ENCODE peak calls at places on chromosomes 1 and 21, in nine cellular contexts. X is K562, L is HCT116, S is Panc1, Z is SK-N-SH, T is A549, H is HL-60, R is HepG2, M is GM12878. F is an unnamed sample.

GRCh38 chr1:42380617-42381423 is at the start of gene RIMKLA:
- DNase-seq in S (no peak), X (peak), Z (peak), H (peak), T (peak), R (peak), L (no peak), M (no peak), F (peak)

GRCh38 chr1:14435368-14436023 is 163.0 kb upstream of the KAZN start:
- DNase-seq in Z (peak), L (no peak), X (peak), S (no peak), M (no peak), R (no peak), H (no peak), T (peak), F (peak)

GRCh38 chr1:214441119-214441518 is 110.3 kb downstream of the PTPN14 start:
- DNase-seq in S (no peak), Z (no peak), M (no peak), R (no peak), T (no peak), H (peak), L (no peak), X (no peak), F (no peak)

GRCh38 chr1:173862769-173863223 is 5.0 kb downstream of the GAS5 start:
- DNase-seq in H (peak), R (no peak), T (no peak), Z (no peak), S (no peak), L (no peak), M (no peak), X (peak), F (peak)

GRCh38 chr1:7501259-7501560 is 269.9 kb upstream of the VAMP3 start:
- DNase-seq in X (no peak), L (no peak), H (no peak), R (no peak), Z (peak), S (no peak), M (no peak), T (no peak), F (peak)

GRCh38 chr1:60108223-60108622 is 34.7 kb upstream of the C1orf87 start:
- DNase-seq in X (no peak), T (no peak), H (no peak), M (no peak), Z (no peak), S (no peak), L (no peak), R (no peak), F (no peak)

GRCh38 chr21:40466893-40467483 is 380.0 kb downstream of the DSCAM start:
- DNase-seq in L (no peak), Z (peak), X (no peak), R (no peak), T (no peak), M (no peak), H (no peak), S (peak), F (peak)

GRCh38 chr1:30047576-30047975 is 675.8 kb downstream of the MATN1 start:
- DNase-seq in M (no peak), X (no peak), H (no peak), L (no peak), S (no peak), R (no peak), Z (no peak), T (no peak), F (no peak)

GRCh38 chr1:12521096-12521495 is 96.9 kb downstream of the DHRS3 start:
- DNase-seq in X (no peak), S (no peak), H (no peak), L (no peak), R (no peak), T (no peak), M (no peak), Z (peak), F (no peak)

GRCh38 chr1:31639543-31639942 is 5.1 kb downstream of the PEF1 start:
- DNase-seq in S (no peak), M (no peak), R (no peak), X (no peak), T (no peak), L (no peak), H (peak), Z (no peak), F (no peak)

GRCh38 chr1:204506969-204507316 is 9.3 kb upstream of the MDM4 start:
- DNase-seq in X (peak), M (peak), L (peak), T (peak), R (peak), H (peak), S (peak), Z (peak), F (peak)

GRCh38 chr1:200053639-200054038 is 26.1 kb downstream of the NR5A2 start:
- DNase-seq in S (no peak), Z (no peak), H (no peak), R (no peak), T (no peak), L (no peak), M (no peak), X (no peak), F (no peak)

GRCh38 chr1:244444854-244445253 is 6.9 kb downstream of the ADSS2 start:
- DNase-seq in X (no peak), H (no peak), R (no peak), M (no peak), L (no peak), Z (no peak), T (no peak), S (no peak), F (peak)

GRCh38 chr1:9942399-9942938 is 722 bp downstream of the LZIC start:
- DNase-seq in S (peak), X (peak), H (peak), M (peak), T (peak), L (no peak), R (peak), Z (peak), F (peak)

GRCh38 chr21:39099859-39100258 is 83.4 kb downstream of the PSMG1 start:
- DNase-seq in H (no peak), X (no peak), R (no peak), M (no peak), Z (no peak), S (no peak), L (no peak), T (no peak), F (no peak)

GRCh38 chr1:22673486-22674409 is 20.7 kb downstream of the C1QB start:
- DNase-seq in X (peak), S (peak), L (peak), H (peak), M (no peak), R (peak), T (peak), Z (peak), F (peak)

GRCh38 chr1:168618351-168618750 is 41.9 kb downstream of the XCL1 start:
- DNase-seq in L (no peak), H (no peak), M (no peak), S (no peak), Z (no peak), X (no peak), T (no peak), R (no peak), F (no peak)

GRCh38 chr1:7348073-7348472 is 423.0 kb upstream of the VAMP3 start:
- DNase-seq in Z (no peak), T (no peak), M (no peak), H (no peak), R (no peak), X (no peak), S (no peak), L (no peak), F (no peak)

GRCh38 chr1:221045842-221046831 is 166.9 kb downstream of the HLX start:
- DNase-seq in M (peak), H (peak), Z (no peak), T (no peak), R (no peak), X (no peak), S (peak), L (no peak), F (no peak)

GRCh38 chr1:4127595-4128140 is 227.6 kb upstream of the C1orf174 start:
- DNase-seq in L (no peak), R (no peak), X (no peak), S (no peak), M (no peak), T (no peak), H (no peak), Z (no peak), F (no peak)

DNA sequence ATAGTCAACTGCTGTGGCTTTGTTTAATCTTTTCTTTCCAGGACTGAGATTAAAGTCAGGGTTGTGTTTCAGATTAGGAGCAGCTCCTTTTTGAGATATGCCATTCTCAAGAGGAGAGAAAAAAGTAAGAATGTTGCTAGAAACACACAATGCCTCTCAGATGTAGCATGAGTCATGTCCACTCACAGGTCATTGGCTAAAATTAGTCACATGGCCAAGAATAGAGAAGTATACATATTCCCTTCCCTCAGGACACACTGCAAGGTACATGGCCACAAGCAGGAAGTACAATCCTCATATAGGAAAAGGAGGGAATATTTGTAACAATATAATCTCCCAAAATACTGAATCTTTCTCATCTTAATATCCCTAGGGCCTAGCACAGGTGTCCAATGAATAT is 141.9 kb upstream of the PTBP2 start:
- DNase-seq in S (no peak), T (no peak), R (no peak), M (no peak), Z (no peak), L (no peak), X (peak), H (no peak), F (no peak)
- TF ChIP-seq REST in S (no peak), T (no peak), R (no peak), M (no peak), Z (no peak), L (no peak), X (no peak), H (no peak), F (no peak)

GRCh38 chr1:224884428-224884827 is 45.0 kb upstream of the DNAH14 start:
- DNase-seq in X (no peak), H (no peak), Z (no peak), M (no peak), T (no peak), L (no peak), R (no peak), S (no peak), F (peak)

GRCh38 chr1:224882264-224882663 is 47.2 kb upstream of the DNAH14 start:
- DNase-seq in X (no peak), H (no peak), S (no peak), T (no peak), M (no peak), L (no peak), Z (no peak), R (no peak), F (no peak)

GRCh38 chr1:224880593-224881307 is 48.7 kb upstream of the DNAH14 start:
- DNase-seq in L (no peak), M (no peak), T (peak), Z (no peak), S (no peak), X (no peak), H (no peak), R (peak), F (peak)

GRCh38 chr1:224879404-224879803 is 50.1 kb upstream of the DNAH14 start:
- DNase-seq in S (no peak), M (no peak), R (no peak), X (no peak), L (no peak), Z (no peak), H (no peak), T (no peak), F (no peak)

GRCh38 chr1:224881762-224882211 is 47.7 kb upstream of the DNAH14 start:
- DNase-seq in Z (no peak), T (no peak), S (no peak), X (no peak), L (no peak), R (no peak), M (peak), H (no peak), F (no peak)
- TF ChIP-seq REST in Z (no peak), T (no peak), S (no peak), X (no peak), L (no peak), R (no peak), M (no peak), H (no peak), F (no peak)

GRCh38 chr1:117655220-117655577 is 49.4 kb downstream of the TENT5C start:
- DNase-seq in L (no peak), R (no peak), X (no peak), T (peak), H (no peak), M (no peak), S (peak), Z (peak), F (no peak)

GRCh38 chr1:117656202-117656641 is 50.4 kb downstream of the TENT5C start:
- DNase-seq in R (no peak), Z (no peak), S (no peak), X (no peak), M (peak), H (peak), L (no peak), T (no peak), F (no peak)

GRCh38 chr1:117653195-117653594 is 47.3 kb downstream of the TENT5C start:
- DNase-seq in M (no peak), Z (no peak), R (no peak), L (no peak), H (no peak), X (no peak), S (no peak), T (no peak), F (no peak)

GRCh38 chr1:117653732-117654484 is 48.1 kb downstream of the TENT5C start:
- DNase-seq in X (no peak), S (no peak), T (no peak), M (no peak), R (no peak), H (no peak), L (no peak), Z (no peak), F (no peak)

DNA sequence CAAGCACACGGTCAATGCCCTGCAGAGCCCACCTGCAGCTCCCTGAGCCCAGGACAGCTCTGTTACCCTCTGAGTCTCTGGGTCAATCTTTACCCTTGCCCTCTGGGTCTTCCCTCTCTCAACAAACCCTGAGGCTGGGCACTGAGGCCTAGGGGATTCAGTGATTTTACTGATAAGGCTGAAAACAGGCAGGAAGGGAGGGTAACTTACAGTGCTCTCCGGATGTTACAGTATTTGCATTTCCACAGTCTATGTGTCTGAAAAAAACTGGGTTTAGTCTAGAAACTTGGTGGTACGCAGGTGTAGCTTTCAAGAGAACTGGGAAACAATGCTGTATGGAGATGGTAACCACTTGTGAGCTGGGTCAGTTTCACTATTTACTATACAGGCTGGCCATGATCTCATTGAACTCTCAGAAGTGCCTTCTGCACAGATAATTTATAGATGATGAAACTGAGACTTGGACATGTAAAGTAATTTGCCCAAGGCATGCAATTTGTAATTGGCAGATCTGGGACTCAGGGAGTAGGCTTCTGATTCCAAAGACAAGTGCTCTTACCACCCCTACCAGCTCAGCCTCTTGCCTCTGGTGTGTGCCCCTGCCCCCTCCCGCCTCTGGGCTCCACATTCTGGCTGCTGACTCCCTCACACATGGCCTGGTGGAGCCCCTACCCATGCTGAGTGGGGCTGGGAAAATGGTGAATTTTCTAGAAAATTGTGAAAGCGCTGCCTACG is 48.8 kb downstream of the TENT5C start:
- DNase-seq in L (no peak), Z (no peak), H (no peak), S (no peak), T (no peak), M (peak), X (no peak), R (peak), F (no peak)
- TF ChIP-seq REST in L (no peak), Z (no peak), H (no peak), S (no peak), T (no peak), M (no peak), X (peak), R (no peak), F (no peak)

DNA sequence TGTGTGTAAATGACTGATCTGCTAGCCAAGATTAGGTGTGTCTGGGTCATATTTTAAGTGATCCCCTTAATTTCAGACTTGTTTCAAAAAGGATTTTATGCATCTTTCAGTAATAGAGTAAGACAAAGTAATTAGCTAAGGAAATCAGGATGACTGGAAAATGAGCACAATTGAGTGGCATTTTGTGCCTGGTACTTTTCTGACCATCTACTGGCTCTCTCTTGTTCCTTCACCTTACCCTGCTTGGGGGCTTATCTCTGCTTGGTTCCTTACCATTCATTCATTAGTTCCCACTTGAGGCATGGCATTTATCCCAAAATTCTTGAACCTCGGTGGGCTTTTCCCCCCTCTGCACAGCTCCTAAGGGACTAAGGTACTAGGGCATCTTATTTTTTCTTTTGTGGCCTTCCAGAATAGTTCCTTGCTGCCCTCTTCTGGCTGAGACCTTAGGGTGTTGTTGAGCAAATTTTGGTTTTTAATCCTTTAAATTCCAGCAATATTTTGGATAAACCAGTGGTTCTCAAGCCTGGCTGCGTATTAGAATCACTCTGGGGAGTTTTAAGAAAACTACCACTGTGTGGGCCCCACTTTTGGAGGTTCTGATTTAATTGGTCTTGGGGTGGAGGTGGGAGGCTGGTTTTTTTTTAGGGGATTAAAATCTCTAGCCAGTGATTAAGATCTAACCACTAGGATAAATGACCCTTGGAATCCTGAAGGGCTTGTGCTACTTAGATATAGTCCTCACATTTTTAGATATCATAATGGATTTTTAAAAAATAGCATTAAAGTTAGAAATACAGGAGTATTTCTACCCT is 50.8 kb downstream of the HS2ST1 start:
- DNase-seq in X (no peak), L (peak), H (peak), S (peak), Z (peak), R (peak), M (no peak), T (peak), F (peak)
- TF ChIP-seq REST in X (no peak), L (no peak), H (no peak), S (no peak), Z (no peak), R (no peak), M (no peak), T (no peak), F (no peak)

DNA sequence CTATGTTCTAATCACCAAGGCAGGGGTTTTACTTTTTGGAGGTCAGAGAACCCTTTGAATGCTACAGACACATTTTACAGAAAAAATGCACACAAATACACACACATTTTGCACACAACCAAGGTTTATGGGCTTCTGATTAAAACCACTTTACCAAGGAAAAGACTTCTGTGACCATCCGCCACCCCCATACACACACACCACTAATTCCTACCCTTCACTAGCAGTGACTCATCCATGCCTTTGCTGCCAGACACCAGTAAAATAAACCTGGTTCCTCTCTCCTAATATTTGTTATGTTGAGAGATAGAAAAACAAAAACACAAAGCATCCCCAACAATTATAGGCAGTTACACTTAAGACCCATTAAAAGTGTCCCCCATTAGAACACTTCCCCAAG is 12.9 kb downstream of the PIGM start:
- DNase-seq in Z (no peak), L (no peak), M (no peak), S (no peak), H (no peak), X (no peak), T (no peak), R (no peak), F (no peak)
- TF ChIP-seq REST in Z (no peak), L (no peak), M (no peak), S (no peak), H (no peak), X (no peak), T (no peak), R (no peak), F (no peak)

GRCh38 chr1:94821636-94822305 is 1.6 kb downstream of the SLC44A3 start:
- DNase-seq in L (no peak), M (no peak), Z (peak), T (no peak), R (peak), X (no peak), S (no peak), H (no peak), F (no peak)

GRCh38 chr1:94817697-94818096 is 2.5 kb upstream of the SLC44A3 start:
- DNase-seq in L (no peak), M (no peak), R (peak), T (no peak), S (no peak), H (no peak), X (no peak), Z (no peak), F (no peak)

GRCh38 chr1:94820918-94821317 is 761 bp downstream of the SLC44A3 start:
- DNase-seq in Z (no peak), S (no peak), X (no peak), L (no peak), H (no peak), R (no peak), M (no peak), T (no peak), F (no peak)

GRCh38 chr1:94819584-94819944 is 593 bp upstream of the SLC44A3 start:
- DNase-seq in H (no peak), S (no peak), L (no peak), X (no peak), Z (no peak), R (no peak), T (no peak), M (no peak), F (peak)

DNA sequence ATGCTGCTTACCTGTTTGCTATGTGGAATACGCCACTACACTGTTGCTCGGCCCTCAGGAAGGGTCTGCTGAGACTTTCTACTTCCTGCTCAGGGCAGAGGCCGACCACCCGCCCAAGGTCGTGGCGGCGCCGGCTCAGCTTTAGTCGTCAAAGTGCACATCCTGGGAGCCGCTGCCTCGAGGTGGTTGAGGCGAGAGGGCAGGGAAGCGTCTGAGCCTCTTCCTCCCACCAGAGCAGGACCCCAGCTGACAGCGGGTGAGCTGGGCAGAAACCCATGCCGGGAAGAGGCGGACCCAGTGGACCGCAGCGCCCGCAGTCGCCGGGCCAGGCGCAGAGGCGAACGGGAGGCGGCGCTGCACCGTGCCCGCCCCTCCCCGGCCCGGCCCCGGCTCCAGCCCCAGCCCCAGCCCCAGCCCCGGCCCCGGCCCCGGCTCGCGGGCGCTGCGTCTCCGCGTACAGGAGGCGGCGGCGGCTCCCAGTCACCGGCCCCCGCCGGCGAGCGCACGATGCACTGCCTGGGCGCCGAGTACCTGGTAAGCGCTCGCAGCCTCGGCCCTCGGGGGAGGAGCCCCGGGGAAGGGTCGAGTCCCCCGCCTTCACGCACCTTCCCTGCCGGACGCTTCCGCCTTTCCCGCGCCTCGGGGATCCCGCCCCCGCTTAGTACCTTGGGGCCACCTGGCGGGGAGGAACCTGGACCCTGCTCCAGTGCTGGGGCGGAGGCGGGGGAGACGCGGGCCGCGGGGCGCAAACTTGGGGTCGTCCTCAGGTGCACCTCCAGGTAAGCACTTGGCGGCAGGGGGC is at the start of gene SLC44A3:
- DNase-seq in Z (peak), M (no peak), R (peak), X (no peak), S (no peak), H (peak), L (no peak), T (peak), F (peak)
- TF ChIP-seq REST in Z (no peak), M (no peak), R (no peak), X (no peak), S (no peak), H (no peak), L (no peak), T (no peak), F (no peak)

F was measured in GM23338.